ENCODE peak calls at places on chromosomes 2 and 18, in six cellular contexts. One of them, this sample, is unnamed.

GRCh38 chr18:9991021-9992000 is 77.5 kb downstream of the VAPA start:
- DNase-seq in heart left ventricle: no peak
- DNase-seq in WERI-Rb-1: no peak
- DNase-seq in fibroblast of lung: no peak
- DNase-seq in cardiac muscle cell: no peak
- DNase-seq in uterus: peak
- DNase-seq in this sample: no peak

GRCh38 chr2:65227035-65227470 is 578 bp upstream of the ACTR2 start:
- DNase-seq in heart left ventricle: no peak
- DNase-seq in WERI-Rb-1: no peak
- DNase-seq in fibroblast of lung: no peak
- DNase-seq in cardiac muscle cell: peak
- DNase-seq in uterus: no peak
- DNase-seq in this sample: no peak

GRCh38 chr2:118698564-118698963 is 148.9 kb downstream of the EN1 start:
- DNase-seq in heart left ventricle: no peak
- DNase-seq in WERI-Rb-1: no peak
- DNase-seq in fibroblast of lung: no peak
- DNase-seq in cardiac muscle cell: no peak
- DNase-seq in uterus: no peak
- DNase-seq in this sample: no peak

GRCh38 chr2:163778045-163778753 is 42.4 kb upstream of the FIGN start:
- DNase-seq in heart left ventricle: no peak
- DNase-seq in WERI-Rb-1: no peak
- DNase-seq in fibroblast of lung: peak
- DNase-seq in cardiac muscle cell: no peak
- DNase-seq in uterus: no peak
- DNase-seq in this sample: peak

GRCh38 chr18:45060102-45060501 is 379.4 kb downstream of the SETBP1 start:
- DNase-seq in heart left ventricle: no peak
- DNase-seq in WERI-Rb-1: no peak
- DNase-seq in fibroblast of lung: peak
- DNase-seq in cardiac muscle cell: no peak
- DNase-seq in uterus: no peak
- DNase-seq in this sample: no peak

GRCh38 chr2:5661362-5661761 is 30.8 kb upstream of the SOX11 start:
- DNase-seq in heart left ventricle: no peak
- DNase-seq in WERI-Rb-1: no peak
- DNase-seq in fibroblast of lung: no peak
- DNase-seq in cardiac muscle cell: no peak
- DNase-seq in uterus: no peak
- DNase-seq in this sample: no peak

GRCh38 chr18:41905786-41906527 is 49.1 kb upstream of the PIK3C3 start:
- DNase-seq in heart left ventricle: no peak
- DNase-seq in WERI-Rb-1: peak
- DNase-seq in fibroblast of lung: no peak
- DNase-seq in cardiac muscle cell: peak
- DNase-seq in uterus: no peak
- DNase-seq in this sample: no peak

GRCh38 chr2:133498166-133498565 is 70.1 kb downstream of the NCKAP5 start:
- DNase-seq in heart left ventricle: no peak
- DNase-seq in WERI-Rb-1: no peak
- DNase-seq in fibroblast of lung: no peak
- DNase-seq in cardiac muscle cell: no peak
- DNase-seq in uterus: no peak
- DNase-seq in this sample: no peak

GRCh38 chr2:229370484-229370883 is 99.4 kb upstream of the PID1 start:
- DNase-seq in heart left ventricle: no peak
- DNase-seq in WERI-Rb-1: no peak
- DNase-seq in fibroblast of lung: peak
- DNase-seq in cardiac muscle cell: no peak
- DNase-seq in uterus: peak
- DNase-seq in this sample: no peak

GRCh38 chr2:103401621-103402020 is 639.8 kb downstream of the TMEM182 start:
- DNase-seq in heart left ventricle: no peak
- DNase-seq in WERI-Rb-1: no peak
- DNase-seq in fibroblast of lung: peak
- DNase-seq in cardiac muscle cell: peak
- DNase-seq in uterus: no peak
- DNase-seq in this sample: peak

GRCh38 chr2:241866896-241867631 is 2.5 kb upstream of the RTP5 start:
- DNase-seq in heart left ventricle: peak
- DNase-seq in WERI-Rb-1: no peak
- DNase-seq in fibroblast of lung: no peak
- DNase-seq in cardiac muscle cell: no peak
- DNase-seq in uterus: no peak
- DNase-seq in this sample: no peak

GRCh38 chr2:61411109-61411508 is 59.8 kb downstream of the USP34 start:
- DNase-seq in heart left ventricle: no peak
- DNase-seq in WERI-Rb-1: peak
- DNase-seq in fibroblast of lung: no peak
- DNase-seq in cardiac muscle cell: no peak
- DNase-seq in uterus: no peak
- DNase-seq in this sample: no peak

GRCh38 chr2:110204408-110205385 is at the start of gene NPHP1:
- DNase-seq in heart left ventricle: peak
- DNase-seq in WERI-Rb-1: peak
- DNase-seq in fibroblast of lung: peak
- DNase-seq in cardiac muscle cell: peak
- DNase-seq in uterus: peak
- DNase-seq in this sample: peak

GRCh38 chr2:74548919-74549684 is 4.6 kb downstream of the LOXL3 start:
- DNase-seq in heart left ventricle: peak
- DNase-seq in WERI-Rb-1: peak
- DNase-seq in fibroblast of lung: no peak
- DNase-seq in cardiac muscle cell: peak
- DNase-seq in uterus: no peak
- DNase-seq in this sample: peak

GRCh38 chr2:119359774-119360173 is 6.9 kb downstream of the C2orf76 start:
- DNase-seq in heart left ventricle: no peak
- DNase-seq in WERI-Rb-1: no peak
- DNase-seq in fibroblast of lung: no peak
- DNase-seq in cardiac muscle cell: no peak
- DNase-seq in uterus: no peak
- DNase-seq in this sample: no peak

GRCh38 chr18:78429127-78430108 is 550.2 kb upstream of the SALL3 start:
- DNase-seq in heart left ventricle: no peak
- DNase-seq in WERI-Rb-1: no peak
- DNase-seq in fibroblast of lung: no peak
- DNase-seq in cardiac muscle cell: no peak
- DNase-seq in uterus: no peak
- DNase-seq in this sample: no peak

GRCh38 chr2:15800489-15801329 is 139.6 kb upstream of the MYCN start:
- DNase-seq in heart left ventricle: no peak
- DNase-seq in WERI-Rb-1: no peak
- DNase-seq in fibroblast of lung: no peak
- DNase-seq in cardiac muscle cell: peak
- DNase-seq in uterus: no peak
- DNase-seq in this sample: no peak

GRCh38 chr18:13813271-13813849 is 10.6 kb upstream of the MC5R start:
- DNase-seq in heart left ventricle: peak
- DNase-seq in WERI-Rb-1: peak
- DNase-seq in fibroblast of lung: peak
- DNase-seq in cardiac muscle cell: peak
- DNase-seq in uterus: peak
- DNase-seq in this sample: peak

GRCh38 chr2:71474744-71475421 is 21.5 kb downstream of the DYSF start:
- DNase-seq in heart left ventricle: peak
- DNase-seq in WERI-Rb-1: no peak
- DNase-seq in fibroblast of lung: no peak
- DNase-seq in cardiac muscle cell: no peak
- DNase-seq in uterus: no peak
- DNase-seq in this sample: no peak

GRCh38 chr2:205610437-205610836 is 71.9 kb upstream of the NRP2 start:
- DNase-seq in heart left ventricle: no peak
- DNase-seq in WERI-Rb-1: no peak
- DNase-seq in fibroblast of lung: no peak
- DNase-seq in cardiac muscle cell: no peak
- DNase-seq in uterus: no peak
- DNase-seq in this sample: no peak

GRCh38 chr2:201127128-201127521 is 11.2 kb downstream of the CFLAR start:
- DNase-seq in heart left ventricle: no peak
- DNase-seq in WERI-Rb-1: no peak
- DNase-seq in fibroblast of lung: no peak
- DNase-seq in cardiac muscle cell: no peak
- DNase-seq in uterus: no peak
- DNase-seq in this sample: no peak
- H3K4me3 ChIP-seq in heart left ventricle: peak
- H3K4me3 ChIP-seq in WERI-Rb-1: no peak
- H3K4me3 ChIP-seq in fibroblast of lung: peak
- H3K4me3 ChIP-seq in cardiac muscle cell: no peak
- H3K4me3 ChIP-seq in uterus: no peak
- H3K4me3 ChIP-seq in this sample: no peak

GRCh38 chr2:160921401-160921964 is 238.7 kb upstream of the TANK start:
- DNase-seq in heart left ventricle: peak
- DNase-seq in WERI-Rb-1: no peak
- DNase-seq in fibroblast of lung: no peak
- DNase-seq in cardiac muscle cell: no peak
- DNase-seq in uterus: peak
- DNase-seq in this sample: peak
- H3K27ac ChIP-seq in heart left ventricle: peak
- H3K27ac ChIP-seq in WERI-Rb-1: no peak
- H3K27ac ChIP-seq in fibroblast of lung: peak
- H3K27ac ChIP-seq in cardiac muscle cell: no peak
- H3K27ac ChIP-seq in uterus: peak
- H3K27ac ChIP-seq in this sample: no peak

DNA sequence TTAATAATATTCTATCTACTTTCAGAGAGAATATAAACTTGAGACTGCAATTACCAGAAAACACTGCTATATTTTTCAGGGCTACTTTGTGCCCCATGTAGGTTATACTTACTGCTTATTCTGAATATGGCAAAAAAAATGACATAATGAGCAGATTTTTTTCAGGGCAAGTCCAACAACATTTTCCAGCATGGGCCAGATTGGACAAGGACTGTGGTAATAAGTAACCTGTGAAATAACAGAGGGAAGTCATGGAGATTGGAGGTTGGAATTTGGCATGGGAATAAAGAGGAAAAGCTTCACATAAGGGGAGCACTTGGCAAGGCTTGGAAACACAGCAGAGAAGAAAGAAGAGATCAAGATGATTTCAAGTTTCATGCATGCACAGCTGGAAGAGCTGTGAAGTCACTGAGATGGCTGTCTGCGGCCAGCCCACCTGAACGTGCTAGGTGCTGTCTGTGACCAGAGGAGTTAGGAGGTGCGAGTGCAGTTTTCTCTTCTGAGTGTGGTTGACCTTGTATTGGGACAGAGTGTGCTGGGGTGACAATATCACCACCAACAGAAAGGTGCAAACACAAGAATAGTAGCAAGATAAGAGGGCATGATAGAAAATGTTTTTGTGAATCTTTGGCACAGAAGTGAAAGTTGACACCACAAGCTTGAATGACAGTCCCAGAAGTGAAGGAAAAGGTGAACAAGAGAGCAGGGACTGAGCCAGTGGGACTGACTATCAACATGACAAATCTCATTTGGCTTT is 71.1 kb upstream of the DSC1 start:
- DNase-seq in heart left ventricle: no peak
- DNase-seq in WERI-Rb-1: no peak
- DNase-seq in fibroblast of lung: no peak
- DNase-seq in cardiac muscle cell: no peak
- DNase-seq in uterus: no peak
- DNase-seq in this sample: no peak
- H3K4me3 ChIP-seq in heart left ventricle: no peak
- H3K4me3 ChIP-seq in WERI-Rb-1: no peak
- H3K4me3 ChIP-seq in fibroblast of lung: no peak
- H3K4me3 ChIP-seq in cardiac muscle cell: no peak
- H3K4me3 ChIP-seq in uterus: no peak
- H3K4me3 ChIP-seq in this sample: no peak

DNA sequence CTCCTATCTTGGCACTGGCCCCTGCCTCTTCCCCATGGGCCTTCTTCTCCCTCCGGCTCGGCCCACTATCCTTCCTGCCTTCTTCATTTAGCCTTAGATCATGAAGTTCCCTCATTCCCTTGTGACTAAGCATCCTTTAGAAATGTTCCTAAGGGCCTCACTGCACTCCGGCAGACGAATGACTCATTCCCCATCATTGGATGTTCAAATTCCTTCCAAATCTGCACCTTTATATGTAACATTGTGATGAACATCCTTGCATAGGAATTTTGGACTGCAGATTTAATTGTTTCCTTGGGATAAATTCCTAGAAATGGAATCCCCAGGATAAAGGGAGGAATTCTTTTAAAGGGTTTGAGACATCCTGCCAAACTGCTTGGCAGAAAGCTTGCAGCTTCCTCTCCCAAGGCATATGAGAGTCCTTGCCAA is 19.0 kb downstream of the CRACDL start:
- DNase-seq in heart left ventricle: no peak
- DNase-seq in WERI-Rb-1: no peak
- DNase-seq in fibroblast of lung: peak
- DNase-seq in cardiac muscle cell: no peak
- DNase-seq in uterus: no peak
- DNase-seq in this sample: no peak
- H3K27ac ChIP-seq in heart left ventricle: no peak
- H3K27ac ChIP-seq in WERI-Rb-1: no peak
- H3K27ac ChIP-seq in fibroblast of lung: no peak
- H3K27ac ChIP-seq in cardiac muscle cell: no peak
- H3K27ac ChIP-seq in uterus: no peak
- H3K27ac ChIP-seq in this sample: no peak

GRCh38 chr2:171132086-171132485 is 28.6 kb downstream of the TLK1 start:
- DNase-seq in heart left ventricle: no peak
- DNase-seq in WERI-Rb-1: no peak
- DNase-seq in fibroblast of lung: no peak
- DNase-seq in cardiac muscle cell: no peak
- DNase-seq in uterus: no peak
- DNase-seq in this sample: no peak
- H3K4me3 ChIP-seq in heart left ventricle: no peak
- H3K4me3 ChIP-seq in WERI-Rb-1: no peak
- H3K4me3 ChIP-seq in fibroblast of lung: no peak
- H3K4me3 ChIP-seq in cardiac muscle cell: no peak
- H3K4me3 ChIP-seq in uterus: no peak
- H3K4me3 ChIP-seq in this sample: no peak

GRCh38 chr2:11368059-11368572 is 23.7 kb upstream of the ROCK2 start:
- DNase-seq in heart left ventricle: no peak
- DNase-seq in WERI-Rb-1: no peak
- DNase-seq in fibroblast of lung: peak
- DNase-seq in cardiac muscle cell: no peak
- DNase-seq in uterus: no peak
- DNase-seq in this sample: peak
- H3K27ac ChIP-seq in heart left ventricle: peak
- H3K27ac ChIP-seq in WERI-Rb-1: no peak
- H3K27ac ChIP-seq in fibroblast of lung: peak
- H3K27ac ChIP-seq in cardiac muscle cell: no peak
- H3K27ac ChIP-seq in uterus: peak
- H3K27ac ChIP-seq in this sample: no peak

GRCh38 chr2:25131567-25132295 is 36.6 kb downstream of the POMC start:
- DNase-seq in heart left ventricle: no peak
- DNase-seq in WERI-Rb-1: no peak
- DNase-seq in fibroblast of lung: no peak
- DNase-seq in cardiac muscle cell: no peak
- DNase-seq in uterus: no peak
- DNase-seq in this sample: no peak
- H3K4me3 ChIP-seq in heart left ventricle: peak
- H3K4me3 ChIP-seq in WERI-Rb-1: no peak
- H3K4me3 ChIP-seq in fibroblast of lung: no peak
- H3K4me3 ChIP-seq in cardiac muscle cell: no peak
- H3K4me3 ChIP-seq in uterus: no peak
- H3K4me3 ChIP-seq in this sample: no peak

GRCh38 chr2:54952425-54952824 is 97.8 kb downstream of the RTN4 start:
- DNase-seq in heart left ventricle: no peak
- DNase-seq in WERI-Rb-1: no peak
- DNase-seq in fibroblast of lung: no peak
- DNase-seq in cardiac muscle cell: no peak
- DNase-seq in uterus: no peak
- DNase-seq in this sample: no peak
- H3K27ac ChIP-seq in heart left ventricle: no peak
- H3K27ac ChIP-seq in WERI-Rb-1: no peak
- H3K27ac ChIP-seq in fibroblast of lung: no peak
- H3K27ac ChIP-seq in cardiac muscle cell: no peak
- H3K27ac ChIP-seq in uterus: no peak
- H3K27ac ChIP-seq in this sample: no peak

GRCh38 chr2:105836840-105837692 is 92.4 kb downstream of the NCK2 start:
- DNase-seq in heart left ventricle: no peak
- DNase-seq in WERI-Rb-1: no peak
- DNase-seq in fibroblast of lung: no peak
- DNase-seq in cardiac muscle cell: no peak
- DNase-seq in uterus: no peak
- DNase-seq in this sample: no peak
- H3K4me3 ChIP-seq in heart left ventricle: no peak
- H3K4me3 ChIP-seq in WERI-Rb-1: no peak
- H3K4me3 ChIP-seq in fibroblast of lung: no peak
- H3K4me3 ChIP-seq in cardiac muscle cell: no peak
- H3K4me3 ChIP-seq in uterus: no peak
- H3K4me3 ChIP-seq in this sample: no peak